ENCODE peak calls at places on chromosomes 7 and 10, in eight cellular contexts. I is prostate gland; A is CD8-positive, alpha-beta T cell; V is psoas muscle; K is aorta; U is small intestine; W is fibroblast of lung; H is Panc1. R is an unnamed sample.
A peak's percentile ranks its signal among the peaks of the same experiment; 100 is the strongest.

GRCh38 chr7:113764401-113765035 is 154.3 kb downstream of the PPP1R3A start:
- DNase-seq in I (no peak), U (no peak), V (no peak), H (no peak), A (no peak), K (no peak), W (peak; percentile 25), R (no peak)

GRCh38 chr7:156119771-156120170 is 307.5 kb upstream of the SHH start:
- DNase-seq in V (no peak), U (no peak), A (no peak), I (no peak), H (no peak), W (no peak), K (no peak), R (no peak)

GRCh38 chr10:77846718-77847311 is 79.7 kb downstream of the DLG5 start:
- DNase-seq in W (peak; percentile 67), U (peak; percentile 67), K (peak; percentile 76), I (peak; percentile 81), A (peak; percentile 51), V (peak; percentile 85), H (peak; percentile 56), R (peak; percentile 85)

GRCh38 chr7:33107136-33108066 is 1.8 kb downstream of the RP9 start:
- DNase-seq in W (peak; percentile 63), U (peak; percentile 35), A (no peak), K (no peak), H (no peak), V (peak; percentile 52), I (no peak), R (peak; percentile 67)

GRCh38 chr7:97118306-97118917 is 914 bp downstream of the SDHAF3 start:
- DNase-seq in U (peak; percentile 24), V (no peak), H (no peak), K (no peak), A (no peak), I (no peak), W (peak; percentile 9), R (peak; percentile 26)

GRCh38 chr7:99129001-99129400 is 14.9 kb downstream of the SMURF1 start:
- DNase-seq in W (no peak), A (no peak), K (no peak), I (no peak), U (no peak), V (no peak), H (no peak), R (no peak)

GRCh38 chr10:131514454-131514853 is 202.9 kb upstream of the TCERG1L start:
- DNase-seq in A (no peak), U (no peak), H (no peak), I (no peak), W (no peak), K (no peak), V (no peak), R (peak; percentile 28)

GRCh38 chr10:106267591-106267990 is 896.9 kb downstream of the SORCS1 start:
- DNase-seq in I (no peak), A (no peak), K (peak; percentile 46), V (no peak), U (no peak), H (no peak), W (no peak), R (no peak)

GRCh38 chr7:101717986-101718746 is 89.1 kb upstream of the MYL10 start:
- DNase-seq in A (no peak), H (no peak), I (no peak), K (peak; percentile 81), U (no peak), W (peak; percentile 4), V (peak; percentile 78), R (peak; percentile 83)

GRCh38 chr10:73967544-73967943 is 30.4 kb upstream of the VCL start:
- DNase-seq in A (no peak), I (no peak), K (no peak), H (no peak), U (no peak), W (no peak), V (no peak), R (no peak)

GRCh38 chr7:3277604-3278572 is 23.2 kb upstream of the SDK1 start:
- DNase-seq in H (no peak), I (no peak), A (no peak), V (no peak), K (no peak), W (no peak), U (no peak), R (no peak)

GRCh38 chr7:2012044-2012900 is 220.5 kb downstream of the MAD1L1 start:
- DNase-seq in A (no peak), W (no peak), I (no peak), H (no peak), V (peak; percentile 40), U (no peak), K (peak; percentile 37), R (no peak)

GRCh38 chr7:33719059-33719581 is 186.2 kb upstream of the BMPER start:
- DNase-seq in H (no peak), K (peak; percentile 60), I (no peak), V (peak; percentile 69), U (no peak), W (peak; percentile 54), A (no peak), R (no peak)

GRCh38 chr10:106795619-106796018 is 368.9 kb downstream of the SORCS1 start:
- DNase-seq in U (no peak), A (no peak), K (no peak), H (no peak), V (no peak), I (no peak), W (no peak), R (peak; percentile 45)

GRCh38 chr10:96242822-96243221 is 28.5 kb downstream of the BLNK start:
- DNase-seq in V (no peak), U (peak; percentile 89), H (no peak), K (no peak), A (no peak), W (no peak), I (no peak), R (no peak)

GRCh38 chr7:100483728-100484635 is at the start of gene NYAP1:
- DNase-seq in A (peak; percentile 36), I (peak; percentile 67), H (no peak), U (peak; percentile 48), K (no peak), W (peak; percentile 45), V (no peak), R (peak; percentile 47)

DNA sequence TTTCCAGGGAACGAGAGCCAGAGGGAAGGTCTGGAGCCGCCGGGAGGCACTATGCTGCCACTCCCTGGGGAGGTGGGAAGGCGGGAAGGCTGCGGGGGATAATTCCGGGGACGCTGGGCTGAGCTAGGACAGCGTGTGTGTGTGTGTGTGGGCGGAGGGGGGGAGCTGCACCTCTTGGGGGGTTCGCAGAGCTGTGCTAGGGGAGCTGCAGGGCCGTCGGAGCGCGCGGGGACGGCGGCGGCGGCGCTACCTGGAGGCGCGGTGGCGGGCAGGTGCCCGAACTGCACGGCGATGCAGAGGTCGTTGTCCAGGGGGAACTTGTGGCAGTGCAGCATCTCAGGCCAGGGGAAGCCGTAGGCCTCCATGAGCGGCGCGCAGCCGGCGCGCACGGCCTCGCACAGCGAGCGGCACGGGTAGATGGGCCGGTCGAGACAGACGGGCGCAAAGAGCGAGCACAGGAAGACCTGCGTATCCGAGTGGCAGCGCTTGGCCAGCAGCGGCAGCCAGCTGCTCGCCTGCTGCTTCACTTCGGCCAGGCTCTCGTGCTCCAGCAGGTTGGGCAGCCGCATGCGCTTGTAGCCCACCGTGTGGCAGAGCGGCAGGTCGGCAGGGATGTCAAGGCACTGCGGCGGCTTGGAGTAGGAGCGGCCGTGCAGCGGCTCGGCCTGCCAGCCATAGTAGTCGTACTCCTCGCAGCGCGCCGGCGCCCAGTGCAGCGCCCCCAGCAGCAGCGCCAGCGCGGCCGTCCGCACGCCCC is 566 bp downstream of the SFRP5 start:
- DNase-seq in H (no peak), K (no peak), U (peak; percentile 28), W (peak; percentile 9), A (no peak), I (no peak), V (no peak), R (no peak)
- H3K27ac ChIP-seq in H (no peak overlapping the region), K (no peak overlapping the region), U (peak overlapping the region; percentile 64), W (no peak overlapping the region), A (no peak overlapping the region), I (no peak overlapping the region), V (no peak overlapping the region), R (no peak overlapping the region)

DNA sequence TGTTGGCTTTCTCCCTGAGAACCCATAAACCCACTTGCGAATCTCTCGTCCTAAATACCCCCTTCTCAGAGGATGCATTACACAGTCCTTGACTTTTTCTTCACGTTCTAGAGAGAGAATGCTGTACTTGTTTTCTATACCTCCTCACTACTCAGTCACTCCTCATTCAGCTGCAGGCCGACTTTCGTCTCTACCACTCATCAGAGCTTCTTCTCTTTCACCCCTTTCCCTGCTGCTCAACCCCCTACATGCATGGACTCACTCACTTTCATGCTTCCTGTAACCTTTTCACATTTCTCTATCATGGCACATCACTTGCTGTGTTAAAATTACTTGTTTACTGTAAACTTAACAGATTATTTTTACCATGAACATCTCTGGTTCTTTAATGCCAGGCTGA is 19.8 kb downstream of the MDFIC start:
- DNase-seq in A (no peak), V (no peak), H (no peak), U (no peak), I (no peak), W (no peak), K (no peak), R (no peak)
- H3K36me3 ChIP-seq in A (no peaks in the 10 kb centered on the region), V (no peaks in the 10 kb centered on the region), H (no peaks in the 10 kb centered on the region), U (peaks cover 2% of the 10 kb centered on the region), I (no peaks in the 10 kb centered on the region), W (no peaks in the 10 kb centered on the region), K (peaks cover 2% of the 10 kb centered on the region), R (peaks cover 18% of the 10 kb centered on the region)

GRCh38 chr7:124031919-124032318 is 948 bp downstream of the TMEM229A start:
- DNase-seq in I (no peak), H (no peak), A (no peak), K (no peak), W (no peak), U (no peak), V (no peak), R (no peak)
- H3K27ac ChIP-seq in I (no peak overlapping the region), H (no peak overlapping the region), A (no peak overlapping the region), K (no peak overlapping the region), W (no peak overlapping the region), U (peak overlapping the region; percentile 50), V (no peak overlapping the region), R (no peak overlapping the region)

GRCh38 chr10:79171504-79171903 is 102.7 kb downstream of the ZMIZ1 start:
- DNase-seq in A (no peak), U (no peak), I (no peak), H (no peak), W (no peak), K (no peak), V (no peak), R (no peak)
- H3K36me3 ChIP-seq in A (no peaks in the 10 kb centered on the region), U (peaks cover 1% of the 10 kb centered on the region), I (no peaks in the 10 kb centered on the region), H (no peaks in the 10 kb centered on the region), W (peaks cover 14% of the 10 kb centered on the region), K (no peaks in the 10 kb centered on the region), V (no peaks in the 10 kb centered on the region), R (peaks cover 5% of the 10 kb centered on the region)

GRCh38 chr10:103784723-103785418 is 70.5 kb downstream of the SH3PXD2A start:
- DNase-seq in W (no peak), I (peak; percentile 40), H (no peak), K (no peak), U (peak; percentile 51), V (no peak), A (no peak), R (no peak)
- H3K27ac ChIP-seq in W (no peak overlapping the region), I (no peak overlapping the region), H (no peak overlapping the region), K (no peak overlapping the region), U (no peak overlapping the region), V (no peak overlapping the region), A (no peak overlapping the region), R (no peak overlapping the region)

GRCh38 chr7:13682626-13683025 is 306.8 kb downstream of the ETV1 start:
- DNase-seq in K (no peak), U (no peak), A (no peak), H (no peak), W (no peak), V (no peak), I (no peak), R (no peak)
- H3K36me3 ChIP-seq in K (no peaks in the 10 kb centered on the region), U (no peaks in the 10 kb centered on the region), A (no peaks in the 10 kb centered on the region), H (no peaks in the 10 kb centered on the region), W (no peaks in the 10 kb centered on the region), V (no peaks in the 10 kb centered on the region), I (no peaks in the 10 kb centered on the region), R (no peaks in the 10 kb centered on the region)

GRCh38 chr10:80137031-80137712 is 4.6 kb downstream of the PLAC9 start:
- DNase-seq in H (no peak), A (no peak), U (no peak), I (no peak), W (peak; percentile 86), V (peak; percentile 86), K (no peak), R (peak; percentile 86)
- H3K27ac ChIP-seq in H (no peak overlapping the region), A (no peak overlapping the region), U (no peak overlapping the region), I (no peak overlapping the region), W (peak overlapping the region; percentile 94), V (peak overlapping the region; percentile 63), K (no peak overlapping the region), R (peak overlapping the region; percentile 33)

R was measured in SJCRH30.